ENCODE peak calls at places on chromosomes 6 and 20, in six cellular contexts. P is GM13977, T is PC-3, R is heart left ventricle, B is progenitor cell of endocrine pancreas, K is endothelial cell. Q is an unnamed sample.
A peak's percentile ranks its signal among the peaks of the same experiment; 100 is the strongest.

GRCh38 chr6:165266236-165267025 is 43.0 kb downstream of the C6orf118 start:
- DNase-seq in B (no peak), P (no peak), T (no peak), R (no peak), K (no peak), Q (no peak)

GRCh38 chr6:105781248-105781647 is 304.9 kb upstream of the PRDM1 start:
- DNase-seq in P (no peak), T (peak; percentile 24), B (no peak), K (no peak), R (no peak), Q (peak; percentile 82)

GRCh38 chr20:39880890-39881289 is 808.1 kb downstream of the MAFB start:
- DNase-seq in T (no peak), R (no peak), K (no peak), B (no peak), P (no peak), Q (peak; percentile 71)

GRCh38 chr6:149636116-149636515 is 12.4 kb downstream of the KATNA1 start:
- DNase-seq in R (no peak), P (no peak), K (no peak), T (peak; percentile 69), B (no peak), Q (peak; percentile 61)

GRCh38 chr20:25052255-25053206 is 5.4 kb downstream of the ACSS1 start:
- DNase-seq in T (no peak), R (no peak), B (no peak), K (no peak), P (peak; percentile 71), Q (peak; percentile 52)

GRCh38 chr6:136696783-136697364 is 95.4 kb downstream of the MAP3K5 start:
- DNase-seq in R (no peak), T (no peak), K (no peak), P (no peak), B (no peak), Q (peak; percentile 72)

GRCh38 chr20:38805502-38805957 is at the start of gene PPP1R16B:
- DNase-seq in T (no peak), B (peak; percentile 41), K (peak; percentile 77), R (peak; percentile 70), P (peak; percentile 85), Q (no peak)

GRCh38 chr6:17869010-17869752 is 118.3 kb downstream of the KIF13A start:
- DNase-seq in T (peak; percentile 90), P (no peak), R (no peak), B (no peak), K (no peak), Q (no peak)

GRCh38 chr6:109782401-109783046 is 91.4 kb downstream of the FIG4 start:
- DNase-seq in T (no peak), R (no peak), B (no peak), P (no peak), K (no peak), Q (no peak)

GRCh38 chr6:132780770-132781371 is 17.6 kb downstream of the SLC18B1 start:
- DNase-seq in K (no peak), B (no peak), T (peak; percentile 18), R (no peak), P (peak; percentile 9), Q (peak; percentile 21)

GRCh38 chr20:36335187-36335870 is 29.2 kb downstream of the DLGAP4 start:
- DNase-seq in B (no peak), R (no peak), T (no peak), K (no peak), P (no peak), Q (no peak)

GRCh38 chr6:71345505-71345904 is 56.9 kb downstream of the OGFRL1 start:
- DNase-seq in R (no peak), B (no peak), K (no peak), T (no peak), P (no peak), Q (no peak)

GRCh38 chr20:48682529-48683385 is 145.0 kb downstream of the PREX1 start:
- DNase-seq in P (no peak), R (peak; percentile 94), K (peak; percentile 31), B (peak; percentile 47), T (no peak), Q (peak; percentile 81)

GRCh38 chr6:118187568-118188164 is 280.6 kb downstream of the SLC35F1 start:
- DNase-seq in T (no peak), B (no peak), R (no peak), K (no peak), P (no peak), Q (peak; percentile 66)

GRCh38 chr6:44969446-44970175 is 358.5 kb upstream of the RUNX2 start:
- DNase-seq in T (no peak), R (no peak), B (no peak), P (no peak), K (no peak), Q (no peak)

GRCh38 chr6:133551436-133551835 is 310.3 kb downstream of the EYA4 start:
- DNase-seq in B (no peak), P (no peak), T (no peak), R (no peak), K (no peak), Q (no peak)

GRCh38 chr6:93784794-93785757 is 365.7 kb upstream of the EPHA7 start:
- DNase-seq in R (no peak), T (peak; percentile 71), P (no peak), K (no peak), B (no peak), Q (no peak)

GRCh38 chr6:119742188-119742803 is 392.7 kb upstream of the MAN1A1 start:
- DNase-seq in K (peak; percentile 78), R (peak; percentile 70), T (peak; percentile 72), P (peak; percentile 21), B (peak; percentile 59), Q (peak; percentile 63)

GRCh38 chr6:48111143-48111506 is at the start of gene PTCHD4:
- DNase-seq in T (peak; percentile 6), P (no peak), R (peak; percentile 32), K (peak; percentile 61), B (no peak), Q (peak; percentile 98)

GRCh38 chr6:167851349-167851952 is 24.7 kb downstream of the AFDN start:
- DNase-seq in B (no peak), T (no peak), P (no peak), R (no peak), K (no peak), Q (no peak)

GRCh38 chr20:45174434-45175364 is at the start of gene PI3:
- DNase-seq in B (no peak), R (peak; percentile 18), K (no peak), T (peak; percentile 99), P (no peak), Q (peak; percentile 99)

GRCh38 chr6:69937402-69938131 is 71.2 kb downstream of the COL19A1 start:
- DNase-seq in R (no peak), P (no peak), T (no peak), K (no peak), B (no peak), Q (no peak)

GRCh38 chr6:36834576-36835293 is 4.5 kb downstream of the CPNE5 start:
- DNase-seq in R (peak; percentile 54), P (no peak), K (no peak), B (no peak), T (no peak), Q (no peak)

GRCh38 chr6:71321344-71321743 is 32.7 kb downstream of the OGFRL1 start:
- DNase-seq in B (no peak), R (no peak), P (no peak), T (peak; percentile 7), K (no peak), Q (peak; percentile 13)

GRCh38 chr6:124800222-124800621 is 162.0 kb upstream of the RNF217 start:
- DNase-seq in T (no peak), K (no peak), R (no peak), B (no peak), P (no peak), Q (no peak)

GRCh38 chr20:57594092-57594911 is 25.9 kb downstream of the ZBP1 start:
- DNase-seq in K (peak; percentile 68), T (peak; percentile 65), R (peak; percentile 61), P (peak; percentile 83), B (peak; percentile 61), Q (peak; percentile 38)

GRCh38 chr6:88629838-88630462 is 333.5 kb downstream of the RNGTT start:
- DNase-seq in R (no peak), P (no peak), T (no peak), K (peak; percentile 15), B (no peak), Q (peak; percentile 3)

GRCh38 chr6:137698636-137699035 is 168.4 kb upstream of the TNFAIP3 start:
- DNase-seq in P (no peak), K (no peak), R (peak; percentile 43), T (no peak), B (no peak), Q (no peak)

GRCh38 chr6:10081075-10081474 is 333.8 kb downstream of the TFAP2A start:
- DNase-seq in K (no peak), B (no peak), P (no peak), T (no peak), R (no peak), Q (no peak)

GRCh38 chr6:21115111-21115510 is 478.4 kb upstream of the SOX4 start:
- DNase-seq in K (no peak), T (no peak), R (no peak), B (no peak), P (no peak), Q (no peak)

GRCh38 chr6:135183532-135184440 is 2.7 kb downstream of the MYB start:
- DNase-seq in B (peak; percentile 18), R (no peak), T (peak; percentile 77), P (peak; percentile 61), K (peak; percentile 66), Q (peak; percentile 43)

GRCh38 chr20:43691928-43692524 is 25.1 kb downstream of the MYBL2 start:
- DNase-seq in P (peak; percentile 76), R (no peak), T (peak; percentile 65), B (peak; percentile 33), K (peak; percentile 67), Q (peak; percentile 65)
- TF ChIP-seq CTCF in P (peak; percentile 84), R (peak; percentile 52), T (peak; percentile 87), B (peak; percentile 60), K (peak; percentile 51), Q (peak; percentile 76)

GRCh38 chr6:127180421-127180820 is 62.0 kb downstream of the RSPO3 start:
- DNase-seq in B (no peak), K (no peak), T (no peak), P (no peak), R (no peak), Q (no peak)
- TF ChIP-seq CTCF in B (no peak), K (no peak), T (no peak), P (no peak), R (no peak), Q (no peak)

GRCh38 chr20:47466704-47467459 is 34.8 kb upstream of the NCOA3 start:
- DNase-seq in R (no peak), B (no peak), K (no peak), P (no peak), T (no peak), Q (no peak)

GRCh38 chr20:47461120-47461685 is 40.5 kb upstream of the NCOA3 start:
- DNase-seq in B (no peak), P (no peak), K (no peak), R (no peak), T (no peak), Q (no peak)

GRCh38 chr20:47465335-47466090 is 36.2 kb upstream of the NCOA3 start:
- DNase-seq in B (no peak), T (no peak), P (no peak), R (no peak), K (no peak), Q (no peak)

GRCh38 chr20:47466193-47466592 is 35.5 kb upstream of the NCOA3 start:
- DNase-seq in B (no peak), T (no peak), K (no peak), P (no peak), R (no peak), Q (no peak)

GRCh38 chr20:47464380-47465101 is 37.1 kb upstream of the NCOA3 start:
- DNase-seq in P (no peak), T (peak; percentile 100), B (no peak), R (peak; percentile 76), K (no peak), Q (peak; percentile 99)
- TF ChIP-seq CTCF in P (no peak), T (peak; percentile 71), B (no peak), R (peak; percentile 18), K (no peak), Q (no peak)

GRCh38 chr6:170278743-170279094 is 12.2 kb downstream of the DLL1 start:
- DNase-seq in P (no peak), T (no peak), K (no peak), B (no peak), R (no peak), Q (no peak)
- TF ChIP-seq CTCF in P (no peak), T (no peak), K (no peak), B (no peak), R (no peak), Q (no peak)

Q was measured in MCF 10A.